ENCODE peak calls at places on chromosome 7, in six cellular contexts. One of them, this sample, is unnamed.

GRCh38 chr7:76211216-76211615 is 9.5 kb downstream of the SRRM3 start:
- DNase-seq in body of pancreas: no peak
- DNase-seq in heart left ventricle: no peak
- DNase-seq in breast epithelium: no peak
- DNase-seq in tibial nerve: no peak
- DNase-seq in NB4: no peak
- DNase-seq in this sample: no peak

GRCh38 chr7:19224951-19225350 is 79.7 kb upstream of the FERD3L start:
- DNase-seq in body of pancreas: no peak
- DNase-seq in heart left ventricle: no peak
- DNase-seq in breast epithelium: no peak
- DNase-seq in tibial nerve: no peak
- DNase-seq in NB4: no peak
- DNase-seq in this sample: no peak

GRCh38 chr7:8365499-8366110 is 67.8 kb upstream of the NXPH1 start:
- DNase-seq in body of pancreas: no peak
- DNase-seq in heart left ventricle: no peak
- DNase-seq in breast epithelium: no peak
- DNase-seq in tibial nerve: no peak
- DNase-seq in NB4: peak; percentile 33
- DNase-seq in this sample: no peak

GRCh38 chr7:30238721-30239441 is 45.5 kb upstream of the ZNRF2 start:
- DNase-seq in body of pancreas: peak; percentile 91
- DNase-seq in heart left ventricle: no peak
- DNase-seq in breast epithelium: peak; percentile 91
- DNase-seq in tibial nerve: peak; percentile 35
- DNase-seq in NB4: no peak
- DNase-seq in this sample: no peak

GRCh38 chr7:6623589-6624245 is 8.3 kb downstream of the ZNF853 start:
- DNase-seq in body of pancreas: no peak
- DNase-seq in heart left ventricle: no peak
- DNase-seq in breast epithelium: no peak
- DNase-seq in tibial nerve: no peak
- DNase-seq in NB4: peak; percentile 56
- DNase-seq in this sample: no peak

GRCh38 chr7:102925962-102926825 is 13.4 kb downstream of the LRRC17 start:
- DNase-seq in body of pancreas: no peak
- DNase-seq in heart left ventricle: no peak
- DNase-seq in breast epithelium: no peak
- DNase-seq in tibial nerve: no peak
- DNase-seq in NB4: no peak
- DNase-seq in this sample: no peak

GRCh38 chr7:128827248-128827958 is 2.8 kb upstream of the FLNC start:
- DNase-seq in body of pancreas: no peak
- DNase-seq in heart left ventricle: no peak
- DNase-seq in breast epithelium: no peak
- DNase-seq in tibial nerve: no peak
- DNase-seq in NB4: no peak
- DNase-seq in this sample: peak; percentile 92

GRCh38 chr7:25854608-25855497 is 297.1 kb upstream of the NFE2L3 start:
- DNase-seq in body of pancreas: no peak
- DNase-seq in heart left ventricle: no peak
- DNase-seq in breast epithelium: no peak
- DNase-seq in tibial nerve: peak; percentile 70
- DNase-seq in NB4: peak; percentile 100
- DNase-seq in this sample: peak; percentile 91

GRCh38 chr7:117715784-117716445 is 157.3 kb downstream of the CTTNBP2 start:
- DNase-seq in body of pancreas: peak; percentile 36
- DNase-seq in heart left ventricle: no peak
- DNase-seq in breast epithelium: no peak
- DNase-seq in tibial nerve: no peak
- DNase-seq in NB4: peak; percentile 67
- DNase-seq in this sample: no peak

GRCh38 chr7:1460757-1461639 is 1.7 kb upstream of the MICALL2 start:
- DNase-seq in body of pancreas: peak; percentile 81
- DNase-seq in heart left ventricle: no peak
- DNase-seq in breast epithelium: peak; percentile 69
- DNase-seq in tibial nerve: peak; percentile 33
- DNase-seq in NB4: peak; percentile 49
- DNase-seq in this sample: peak; percentile 26

GRCh38 chr7:95589766-95590165 is 6.5 kb downstream of the PDK4 start:
- DNase-seq in body of pancreas: no peak
- DNase-seq in heart left ventricle: no peak
- DNase-seq in breast epithelium: no peak
- DNase-seq in tibial nerve: no peak
- DNase-seq in NB4: no peak
- DNase-seq in this sample: no peak
- TF ChIP-seq POLR2A in body of pancreas: no peak
- TF ChIP-seq POLR2A in heart left ventricle: no peak
- TF ChIP-seq POLR2A in breast epithelium: no peak
- TF ChIP-seq POLR2A in tibial nerve: no peak
- TF ChIP-seq POLR2A in NB4: no peak
- TF ChIP-seq POLR2A in this sample: no peak

GRCh38 chr7:100156331-100157068 is 2.0 kb downstream of the TRAPPC14 start:
- DNase-seq in body of pancreas: no peak
- DNase-seq in heart left ventricle: no peak
- DNase-seq in breast epithelium: no peak
- DNase-seq in tibial nerve: no peak
- DNase-seq in NB4: peak; percentile 78
- DNase-seq in this sample: no peak
- TF ChIP-seq POLR2A in body of pancreas: no peak
- TF ChIP-seq POLR2A in heart left ventricle: no peak
- TF ChIP-seq POLR2A in breast epithelium: no peak
- TF ChIP-seq POLR2A in tibial nerve: no peak
- TF ChIP-seq POLR2A in NB4: no peak
- TF ChIP-seq POLR2A in this sample: no peak

GRCh38 chr7:2771274-2771711 is 72.8 kb downstream of the GNA12 start:
- DNase-seq in body of pancreas: no peak
- DNase-seq in heart left ventricle: no peak
- DNase-seq in breast epithelium: no peak
- DNase-seq in tibial nerve: no peak
- DNase-seq in NB4: peak; percentile 66
- DNase-seq in this sample: no peak
- TF ChIP-seq POLR2A in body of pancreas: no peak
- TF ChIP-seq POLR2A in heart left ventricle: no peak
- TF ChIP-seq POLR2A in breast epithelium: no peak
- TF ChIP-seq POLR2A in tibial nerve: no peak
- TF ChIP-seq POLR2A in NB4: no peak
- TF ChIP-seq POLR2A in this sample: no peak

DNA sequence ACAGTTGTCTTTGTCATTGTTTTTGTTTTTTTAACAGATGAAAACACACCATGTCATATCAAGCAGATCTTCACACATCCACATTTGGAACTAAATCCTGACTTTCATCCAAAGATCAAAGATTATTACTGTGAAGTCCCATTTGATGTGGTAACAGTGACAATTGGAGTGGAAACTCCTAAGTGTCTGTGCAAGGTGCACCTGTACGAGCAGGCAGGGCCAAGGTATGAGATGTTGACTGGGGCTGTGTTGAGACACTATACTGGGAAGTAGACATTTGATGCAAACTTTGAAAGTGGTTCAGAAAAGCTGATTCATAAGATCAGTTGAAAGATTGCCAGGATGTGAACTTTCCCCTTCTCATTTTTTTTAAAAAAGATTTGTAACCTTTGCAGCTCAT is 152.3 kb downstream of the CPED1 start:
- DNase-seq in body of pancreas: no peak
- DNase-seq in heart left ventricle: no peak
- DNase-seq in breast epithelium: no peak
- DNase-seq in tibial nerve: no peak
- DNase-seq in NB4: no peak
- DNase-seq in this sample: no peak
- TF ChIP-seq POLR2A in body of pancreas: no peak
- TF ChIP-seq POLR2A in heart left ventricle: no peak
- TF ChIP-seq POLR2A in breast epithelium: no peak
- TF ChIP-seq POLR2A in tibial nerve: no peak
- TF ChIP-seq POLR2A in NB4: no peak
- TF ChIP-seq POLR2A in this sample: no peak

DNA sequence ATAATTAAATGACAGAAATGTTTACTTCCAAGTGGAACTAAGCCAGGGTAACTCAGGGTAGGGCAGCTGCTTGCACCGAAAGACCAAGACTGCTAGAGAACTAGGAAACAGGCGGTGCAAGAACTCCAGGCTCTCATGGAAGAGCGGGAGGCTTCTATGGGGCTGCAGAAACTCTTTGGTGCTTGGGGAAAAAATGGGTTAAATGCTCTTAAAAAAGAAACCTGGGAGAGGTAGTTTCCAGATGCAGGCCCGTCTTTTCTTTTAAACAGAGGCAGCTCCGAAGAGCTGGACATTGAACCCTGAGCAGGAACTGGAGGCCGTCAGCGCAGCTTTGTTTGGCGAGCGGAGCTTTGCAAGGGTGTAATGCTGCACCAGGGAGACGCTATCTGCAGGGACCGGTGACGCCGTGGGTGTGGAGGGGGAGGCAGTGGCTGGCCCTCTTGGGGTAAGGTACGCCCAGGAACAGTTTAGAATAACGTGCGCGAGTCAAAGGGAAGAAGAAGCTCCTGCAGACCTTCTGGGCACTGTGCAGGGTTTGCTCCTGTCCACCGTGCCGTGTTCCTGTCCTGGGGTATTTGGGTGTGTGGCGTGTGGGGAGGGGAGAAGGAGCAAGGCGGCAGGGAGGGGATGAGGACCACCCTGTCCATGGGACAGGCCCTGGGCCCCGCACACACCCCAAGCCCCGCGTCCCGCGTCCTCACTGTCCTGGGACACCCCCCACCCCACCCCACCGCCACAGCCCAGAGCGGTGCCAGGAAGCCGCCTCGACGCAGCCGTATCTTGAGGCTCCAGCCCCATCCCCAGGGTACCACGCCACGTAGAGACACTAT is 59.0 kb downstream of the EGFR start:
- DNase-seq in body of pancreas: peak; percentile 68
- DNase-seq in heart left ventricle: no peak
- DNase-seq in breast epithelium: no peak
- DNase-seq in tibial nerve: no peak
- DNase-seq in NB4: no peak
- DNase-seq in this sample: no peak
- TF ChIP-seq POLR2A in body of pancreas: no peak
- TF ChIP-seq POLR2A in heart left ventricle: no peak
- TF ChIP-seq POLR2A in breast epithelium: no peak
- TF ChIP-seq POLR2A in tibial nerve: no peak
- TF ChIP-seq POLR2A in NB4: no peak
- TF ChIP-seq POLR2A in this sample: no peak

DNA sequence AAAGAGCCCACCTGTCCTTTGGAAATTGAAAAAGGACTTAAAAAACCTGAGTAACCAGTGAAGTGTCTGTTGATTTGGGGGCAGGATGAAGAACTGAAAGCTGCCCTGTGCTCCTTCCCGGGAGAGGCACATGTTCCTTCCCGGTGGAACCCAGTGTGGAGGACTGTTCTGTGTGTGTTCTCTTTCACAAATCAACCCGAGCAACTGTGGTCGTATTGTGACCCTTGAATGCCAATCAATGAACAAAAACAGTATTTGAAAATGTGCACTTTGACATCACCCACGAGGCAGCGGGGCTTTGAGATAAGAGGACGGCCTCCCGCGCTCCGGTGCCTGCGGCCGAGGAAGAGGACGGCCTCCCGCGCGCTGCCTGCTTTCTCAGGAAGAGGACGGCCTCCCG is 139.0 kb downstream of the VIPR2 start:
- DNase-seq in body of pancreas: no peak
- DNase-seq in heart left ventricle: no peak
- DNase-seq in breast epithelium: no peak
- DNase-seq in tibial nerve: no peak
- DNase-seq in NB4: no peak
- DNase-seq in this sample: no peak
- TF ChIP-seq POLR2A in body of pancreas: no peak
- TF ChIP-seq POLR2A in heart left ventricle: no peak
- TF ChIP-seq POLR2A in breast epithelium: no peak
- TF ChIP-seq POLR2A in tibial nerve: no peak
- TF ChIP-seq POLR2A in NB4: no peak
- TF ChIP-seq POLR2A in this sample: no peak

GRCh38 chr7:151868805-151869188 is 8.1 kb downstream of the PRKAG2 start:
- DNase-seq in body of pancreas: no peak
- DNase-seq in heart left ventricle: no peak
- DNase-seq in breast epithelium: no peak
- DNase-seq in tibial nerve: no peak
- DNase-seq in NB4: no peak
- DNase-seq in this sample: no peak
- TF ChIP-seq POLR2A in body of pancreas: no peak
- TF ChIP-seq POLR2A in heart left ventricle: no peak
- TF ChIP-seq POLR2A in breast epithelium: no peak
- TF ChIP-seq POLR2A in tibial nerve: no peak
- TF ChIP-seq POLR2A in NB4: no peak
- TF ChIP-seq POLR2A in this sample: no peak

This sample was measured in gastrocnemius medialis.